ENCODE peak calls at places on chromosomes 7 and 10, in five cellular contexts. One of them, this sample, is unnamed.

GRCh38 chr10:1896153-1896552 is 158.8 kb upstream of the ADARB2 start:
- DNase-seq in fibroblast of lung: no peak
- DNase-seq in astrocyte: no peak
- DNase-seq in HepG2: no peak
- DNase-seq in H1: no peak
- DNase-seq in this sample: no peak

GRCh38 chr10:129955591-129956284 is 8.3 kb downstream of the EBF3 start:
- DNase-seq in fibroblast of lung: no peak
- DNase-seq in astrocyte: no peak
- DNase-seq in HepG2: peak
- DNase-seq in H1: no peak
- DNase-seq in this sample: no peak

GRCh38 chr7:157464971-157465481 is 128.2 kb downstream of the DNAJB6 start:
- DNase-seq in fibroblast of lung: no peak
- DNase-seq in astrocyte: no peak
- DNase-seq in HepG2: no peak
- DNase-seq in H1: no peak
- DNase-seq in this sample: no peak

GRCh38 chr7:114083714-114084113 is 164.9 kb upstream of the PPP1R3A start:
- DNase-seq in fibroblast of lung: no peak
- DNase-seq in astrocyte: no peak
- DNase-seq in HepG2: no peak
- DNase-seq in H1: no peak
- DNase-seq in this sample: no peak

GRCh38 chr10:127012769-127013152 is 107.5 kb downstream of the DOCK1 start:
- DNase-seq in fibroblast of lung: peak
- DNase-seq in astrocyte: peak
- DNase-seq in HepG2: no peak
- DNase-seq in H1: no peak
- DNase-seq in this sample: no peak

GRCh38 chr7:107446531-107446930 is 23.3 kb upstream of the GPR22 start:
- DNase-seq in fibroblast of lung: peak
- DNase-seq in astrocyte: peak
- DNase-seq in HepG2: no peak
- DNase-seq in H1: no peak
- DNase-seq in this sample: no peak

GRCh38 chr10:30637881-30638467 is 8.4 kb upstream of the LYZL2 start:
- DNase-seq in fibroblast of lung: peak
- DNase-seq in astrocyte: peak
- DNase-seq in HepG2: peak
- DNase-seq in H1: no peak
- DNase-seq in this sample: peak

GRCh38 chr7:94403546-94403945 is 8.9 kb downstream of the COL1A2 start:
- DNase-seq in fibroblast of lung: no peak
- DNase-seq in astrocyte: no peak
- DNase-seq in HepG2: no peak
- DNase-seq in H1: no peak
- DNase-seq in this sample: no peak

GRCh38 chr10:46283945-46284285 is 2.9 kb upstream of the ANTXRL start:
- DNase-seq in fibroblast of lung: no peak
- DNase-seq in astrocyte: no peak
- DNase-seq in HepG2: no peak
- DNase-seq in H1: no peak
- DNase-seq in this sample: no peak

GRCh38 chr7:114426824-114427223 is 12.2 kb downstream of the FOXP2 start:
- DNase-seq in fibroblast of lung: peak
- DNase-seq in astrocyte: no peak
- DNase-seq in HepG2: no peak
- DNase-seq in H1: no peak
- DNase-seq in this sample: peak

GRCh38 chr10:93580824-93581223 is 14.4 kb downstream of the FFAR4 start:
- DNase-seq in fibroblast of lung: peak
- DNase-seq in astrocyte: peak
- DNase-seq in HepG2: no peak
- DNase-seq in H1: no peak
- DNase-seq in this sample: peak

GRCh38 chr10:129993621-129994020 is 29.5 kb upstream of the EBF3 start:
- DNase-seq in fibroblast of lung: no peak
- DNase-seq in astrocyte: peak
- DNase-seq in HepG2: no peak
- DNase-seq in H1: no peak
- DNase-seq in this sample: no peak

GRCh38 chr7:114985316-114985715 is 63.4 kb downstream of the MDFIC start:
- DNase-seq in fibroblast of lung: no peak
- DNase-seq in astrocyte: no peak
- DNase-seq in HepG2: no peak
- DNase-seq in H1: no peak
- DNase-seq in this sample: no peak

GRCh38 chr7:36474283-36475010 is 84.8 kb downstream of the ANLN start:
- DNase-seq in fibroblast of lung: no peak
- DNase-seq in astrocyte: peak
- DNase-seq in HepG2: no peak
- DNase-seq in H1: no peak
- DNase-seq in this sample: no peak

GRCh38 chr10:27258838-27259532 is 18.4 kb upstream of the ACBD5 start:
- DNase-seq in fibroblast of lung: no peak
- DNase-seq in astrocyte: no peak
- DNase-seq in HepG2: no peak
- DNase-seq in H1: no peak
- DNase-seq in this sample: peak

GRCh38 chr10:29730969-29731368 is 96.2 kb upstream of the SVIL start:
- DNase-seq in fibroblast of lung: no peak
- DNase-seq in astrocyte: no peak
- DNase-seq in HepG2: no peak
- DNase-seq in H1: no peak
- DNase-seq in this sample: no peak

GRCh38 chr7:51121945-51122425 is 194.6 kb downstream of the COBL start:
- DNase-seq in fibroblast of lung: no peak
- DNase-seq in astrocyte: no peak
- DNase-seq in HepG2: no peak
- DNase-seq in H1: no peak
- DNase-seq in this sample: no peak

GRCh38 chr10:132001238-132001977 is 19.7 kb upstream of the BNIP3 start:
- DNase-seq in fibroblast of lung: peak
- DNase-seq in astrocyte: peak
- DNase-seq in HepG2: peak
- DNase-seq in H1: no peak
- DNase-seq in this sample: peak

GRCh38 chr10:126598009-126598408 is 72.5 kb downstream of the C10orf90 start:
- DNase-seq in fibroblast of lung: peak
- DNase-seq in astrocyte: no peak
- DNase-seq in HepG2: peak
- DNase-seq in H1: no peak
- DNase-seq in this sample: peak

GRCh38 chr7:47037607-47038006 is 544.3 kb downstream of the TNS3 start:
- DNase-seq in fibroblast of lung: no peak
- DNase-seq in astrocyte: no peak
- DNase-seq in HepG2: no peak
- DNase-seq in H1: no peak
- DNase-seq in this sample: no peak

GRCh38 chr10:101229275-101230184 is at the start of gene LBX1:
- DNase-seq in fibroblast of lung: no peak
- DNase-seq in astrocyte: no peak
- DNase-seq in HepG2: no peak
- DNase-seq in H1: no peak
- DNase-seq in this sample: no peak

GRCh38 chr10:101231912-101232689 is 2.8 kb upstream of the LBX1 start:
- DNase-seq in fibroblast of lung: no peak
- DNase-seq in astrocyte: no peak
- DNase-seq in HepG2: no peak
- DNase-seq in H1: no peak
- DNase-seq in this sample: no peak

GRCh38 chr10:101228682-101229274 is 485 bp downstream of the LBX1 start:
- DNase-seq in fibroblast of lung: no peak
- DNase-seq in astrocyte: no peak
- DNase-seq in HepG2: no peak
- DNase-seq in H1: no peak
- DNase-seq in this sample: no peak

GRCh38 chr10:101231092-101231491 is 1.8 kb upstream of the LBX1 start:
- DNase-seq in fibroblast of lung: no peak
- DNase-seq in astrocyte: no peak
- DNase-seq in HepG2: no peak
- DNase-seq in H1: no peak
- DNase-seq in this sample: no peak

GRCh38 chr10:101230185-101230917 is 1.1 kb upstream of the LBX1 start:
- DNase-seq in fibroblast of lung: no peak
- DNase-seq in astrocyte: no peak
- DNase-seq in HepG2: no peak
- DNase-seq in H1: no peak
- DNase-seq in this sample: no peak
- TF ChIP-seq EZH2 in fibroblast of lung: peak
- TF ChIP-seq EZH2 in astrocyte: peak
- TF ChIP-seq EZH2 in HepG2: peak
- TF ChIP-seq EZH2 in H1: peak
- TF ChIP-seq EZH2 in this sample: peak

GRCh38 chr7:22624781-22625180 is 102.2 kb upstream of the IL6 start:
- DNase-seq in fibroblast of lung: no peak
- DNase-seq in astrocyte: no peak
- DNase-seq in HepG2: no peak
- DNase-seq in H1: no peak
- DNase-seq in this sample: no peak

GRCh38 chr7:22625251-22625650 is 101.7 kb upstream of the IL6 start:
- DNase-seq in fibroblast of lung: no peak
- DNase-seq in astrocyte: no peak
- DNase-seq in HepG2: no peak
- DNase-seq in H1: no peak
- DNase-seq in this sample: no peak

GRCh38 chr7:22627136-22627535 is 99.9 kb upstream of the IL6 start:
- DNase-seq in fibroblast of lung: no peak
- DNase-seq in astrocyte: peak
- DNase-seq in HepG2: no peak
- DNase-seq in H1: no peak
- DNase-seq in this sample: no peak

GRCh38 chr7:22618528-22618927 is 108.5 kb upstream of the IL6 start:
- DNase-seq in fibroblast of lung: no peak
- DNase-seq in astrocyte: no peak
- DNase-seq in HepG2: no peak
- DNase-seq in H1: no peak
- DNase-seq in this sample: no peak

DNA sequence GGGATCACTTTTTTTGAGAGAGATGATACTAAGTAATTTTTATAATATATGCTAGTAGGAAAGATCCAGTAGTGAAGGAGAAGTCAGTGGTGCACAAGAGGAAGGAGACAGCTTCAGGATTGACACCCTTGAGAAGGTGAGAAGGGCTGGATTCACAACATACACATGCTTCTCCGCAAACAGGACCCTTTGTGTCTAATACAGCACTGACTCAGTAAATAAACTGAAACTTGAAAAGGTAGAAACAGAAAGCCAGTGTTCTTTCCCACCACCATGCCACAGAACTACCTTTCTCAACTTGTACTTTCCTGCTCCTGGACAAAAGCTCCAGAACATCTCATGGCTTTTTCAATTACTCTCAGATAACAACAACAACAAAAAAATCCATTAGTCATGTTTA is 104.6 kb upstream of the IL6 start:
- DNase-seq in fibroblast of lung: no peak
- DNase-seq in astrocyte: no peak
- DNase-seq in HepG2: no peak
- DNase-seq in H1: no peak
- DNase-seq in this sample: no peak
- H3K4me3 ChIP-seq in fibroblast of lung: no peak
- H3K4me3 ChIP-seq in astrocyte: no peak
- H3K4me3 ChIP-seq in HepG2: no peak
- H3K4me3 ChIP-seq in H1: no peak
- H3K4me3 ChIP-seq in this sample: no peak

DNA sequence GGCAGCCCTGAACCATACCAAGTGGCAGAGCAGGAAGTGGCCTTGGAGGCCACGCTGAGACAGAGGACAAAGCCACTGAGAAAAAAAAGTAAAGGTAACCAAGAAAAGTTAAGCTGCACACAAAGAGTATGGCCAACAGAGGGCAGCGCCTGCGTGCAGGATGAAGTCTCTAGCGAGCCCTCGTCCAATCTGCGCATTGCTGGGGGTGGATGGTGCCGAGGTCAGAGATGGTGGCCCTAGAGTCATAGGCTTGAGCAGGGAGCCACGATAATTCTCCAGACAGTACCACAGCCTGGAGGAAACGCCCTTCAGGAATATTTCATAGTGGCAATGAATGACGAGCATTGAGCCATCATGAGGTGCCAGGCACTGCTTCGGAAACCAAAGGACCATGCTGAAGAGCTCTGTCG is 9.7 kb downstream of the ATP6V0E2 start:
- DNase-seq in fibroblast of lung: peak
- DNase-seq in astrocyte: no peak
- DNase-seq in HepG2: peak
- DNase-seq in H1: peak
- DNase-seq in this sample: peak
- TF ChIP-seq EZH2 in fibroblast of lung: no peak
- TF ChIP-seq EZH2 in astrocyte: no peak
- TF ChIP-seq EZH2 in HepG2: no peak
- TF ChIP-seq EZH2 in H1: no peak
- TF ChIP-seq EZH2 in this sample: no peak

GRCh38 chr10:52308251-52309031 is 5.6 kb upstream of the DKK1 start:
- DNase-seq in fibroblast of lung: peak
- DNase-seq in astrocyte: peak
- DNase-seq in HepG2: peak
- DNase-seq in H1: no peak
- DNase-seq in this sample: peak
- H3K4me3 ChIP-seq in fibroblast of lung: peak
- H3K4me3 ChIP-seq in astrocyte: peak
- H3K4me3 ChIP-seq in HepG2: peak
- H3K4me3 ChIP-seq in H1: peak
- H3K4me3 ChIP-seq in this sample: peak

This sample was measured in A673.